ENCODE peak calls at places on chromosomes 4 and X, in six cellular contexts. One of them, this sample, is unnamed. For H3K36me3, the result is how much of the 10 kb centered on the place peaks cover.

GRCh38 chrX:31225819-31226218 is 154.0 kb upstream of the FTHL17 start:
- DNase-seq in lower lobe of right lung: no peak
- DNase-seq in CD8-positive, alpha-beta T cell: no peak
- DNase-seq in tibial artery: no peak
- DNase-seq in astrocyte: no peak
- DNase-seq in neural progenitor cell: no peak
- DNase-seq in this sample: no peak

GRCh38 chrX:43876680-43877079 is 5.6 kb downstream of the MAOB start:
- DNase-seq in lower lobe of right lung: no peak
- DNase-seq in CD8-positive, alpha-beta T cell: no peak
- DNase-seq in tibial artery: no peak
- DNase-seq in astrocyte: no peak
- DNase-seq in neural progenitor cell: no peak
- DNase-seq in this sample: no peak

GRCh38 chrX:102516314-102516936 is at the start of gene TMSB15A:
- DNase-seq in lower lobe of right lung: peak
- DNase-seq in CD8-positive, alpha-beta T cell: peak
- DNase-seq in tibial artery: peak
- DNase-seq in astrocyte: peak
- DNase-seq in neural progenitor cell: peak
- DNase-seq in this sample: peak

GRCh38 chr4:74023709-74024108 is 14.8 kb downstream of the CXCL3 start:
- DNase-seq in lower lobe of right lung: no peak
- DNase-seq in CD8-positive, alpha-beta T cell: no peak
- DNase-seq in tibial artery: no peak
- DNase-seq in astrocyte: no peak
- DNase-seq in neural progenitor cell: no peak
- DNase-seq in this sample: no peak

GRCh38 chr4:25930722-25931354 is 16.8 kb downstream of the SMIM20 start:
- DNase-seq in lower lobe of right lung: no peak
- DNase-seq in CD8-positive, alpha-beta T cell: no peak
- DNase-seq in tibial artery: no peak
- DNase-seq in astrocyte: no peak
- DNase-seq in neural progenitor cell: no peak
- DNase-seq in this sample: no peak

GRCh38 chrX:21996872-21997271 is 35.3 kb upstream of the PHEX start:
- DNase-seq in lower lobe of right lung: no peak
- DNase-seq in CD8-positive, alpha-beta T cell: no peak
- DNase-seq in tibial artery: peak
- DNase-seq in astrocyte: peak
- DNase-seq in neural progenitor cell: no peak
- DNase-seq in this sample: peak

GRCh38 chr4:62881901-62882300 is 1527.3 kb downstream of the TECRL start:
- DNase-seq in lower lobe of right lung: no peak
- DNase-seq in CD8-positive, alpha-beta T cell: no peak
- DNase-seq in tibial artery: no peak
- DNase-seq in astrocyte: peak
- DNase-seq in neural progenitor cell: no peak
- DNase-seq in this sample: peak

GRCh38 chr4:6499241-6499605 is 26.8 kb upstream of the PPP2R2C start:
- DNase-seq in lower lobe of right lung: no peak
- DNase-seq in CD8-positive, alpha-beta T cell: no peak
- DNase-seq in tibial artery: no peak
- DNase-seq in astrocyte: no peak
- DNase-seq in neural progenitor cell: no peak
- DNase-seq in this sample: peak

GRCh38 chrX:118973389-118974087 is 880 bp upstream of the LONRF3 start:
- DNase-seq in lower lobe of right lung: peak
- DNase-seq in CD8-positive, alpha-beta T cell: no peak
- DNase-seq in tibial artery: peak
- DNase-seq in astrocyte: no peak
- DNase-seq in neural progenitor cell: peak
- DNase-seq in this sample: no peak

GRCh38 chrX:126165401-126165720 is 728 bp downstream of the DCAF12L2 start:
- DNase-seq in lower lobe of right lung: no peak
- DNase-seq in CD8-positive, alpha-beta T cell: no peak
- DNase-seq in tibial artery: no peak
- DNase-seq in astrocyte: no peak
- DNase-seq in neural progenitor cell: no peak
- DNase-seq in this sample: no peak

GRCh38 chr4:124121511-124121934 is 591.0 kb downstream of the ANKRD50 start:
- DNase-seq in lower lobe of right lung: no peak
- DNase-seq in CD8-positive, alpha-beta T cell: no peak
- DNase-seq in tibial artery: no peak
- DNase-seq in astrocyte: peak
- DNase-seq in neural progenitor cell: no peak
- DNase-seq in this sample: peak

GRCh38 chr4:158809611-158810486 is 41.0 kb downstream of the FNIP2 start:
- DNase-seq in lower lobe of right lung: no peak
- DNase-seq in CD8-positive, alpha-beta T cell: no peak
- DNase-seq in tibial artery: peak
- DNase-seq in astrocyte: peak
- DNase-seq in neural progenitor cell: no peak
- DNase-seq in this sample: peak

GRCh38 chrX:114584434-114584943 is 603 bp downstream of the HTR2C start:
- DNase-seq in lower lobe of right lung: no peak
- DNase-seq in CD8-positive, alpha-beta T cell: no peak
- DNase-seq in tibial artery: no peak
- DNase-seq in astrocyte: no peak
- DNase-seq in neural progenitor cell: peak
- DNase-seq in this sample: no peak

GRCh38 chr4:338759-339097 is 1.1 kb downstream of the ZNF141 start:
- DNase-seq in lower lobe of right lung: no peak
- DNase-seq in CD8-positive, alpha-beta T cell: no peak
- DNase-seq in tibial artery: no peak
- DNase-seq in astrocyte: no peak
- DNase-seq in neural progenitor cell: peak
- DNase-seq in this sample: no peak

GRCh38 chr4:85152490-85152889 is 186.0 kb upstream of the WDFY3 start:
- DNase-seq in lower lobe of right lung: no peak
- DNase-seq in CD8-positive, alpha-beta T cell: no peak
- DNase-seq in tibial artery: no peak
- DNase-seq in astrocyte: no peak
- DNase-seq in neural progenitor cell: no peak
- DNase-seq in this sample: no peak

GRCh38 chrX:114581528-114582263 is 2.2 kb upstream of the HTR2C start:
- DNase-seq in lower lobe of right lung: no peak
- DNase-seq in CD8-positive, alpha-beta T cell: no peak
- DNase-seq in tibial artery: no peak
- DNase-seq in astrocyte: no peak
- DNase-seq in neural progenitor cell: peak
- DNase-seq in this sample: no peak

GRCh38 chr4:15729910-15730533 is 27.2 kb downstream of the BST1 start:
- DNase-seq in lower lobe of right lung: no peak
- DNase-seq in CD8-positive, alpha-beta T cell: peak
- DNase-seq in tibial artery: no peak
- DNase-seq in astrocyte: peak
- DNase-seq in neural progenitor cell: peak
- DNase-seq in this sample: peak

GRCh38 chr4:115687356-115687755 is 573.9 kb upstream of the NDST4 start:
- DNase-seq in lower lobe of right lung: no peak
- DNase-seq in CD8-positive, alpha-beta T cell: no peak
- DNase-seq in tibial artery: no peak
- DNase-seq in astrocyte: no peak
- DNase-seq in neural progenitor cell: no peak
- DNase-seq in this sample: no peak

GRCh38 chrX:16628954-16629595 is 20.9 kb upstream of the S100G start:
- DNase-seq in lower lobe of right lung: no peak
- DNase-seq in CD8-positive, alpha-beta T cell: no peak
- DNase-seq in tibial artery: no peak
- DNase-seq in astrocyte: peak
- DNase-seq in neural progenitor cell: peak
- DNase-seq in this sample: no peak

GRCh38 chr4:15501941-15502340 is 32.3 kb downstream of the CC2D2A start:
- DNase-seq in lower lobe of right lung: no peak
- DNase-seq in CD8-positive, alpha-beta T cell: no peak
- DNase-seq in tibial artery: no peak
- DNase-seq in astrocyte: no peak
- DNase-seq in neural progenitor cell: no peak
- DNase-seq in this sample: no peak

GRCh38 chr4:54495091-54495490 is 162.7 kb upstream of the KIT start:
- DNase-seq in lower lobe of right lung: no peak
- DNase-seq in CD8-positive, alpha-beta T cell: no peak
- DNase-seq in tibial artery: no peak
- DNase-seq in astrocyte: no peak
- DNase-seq in neural progenitor cell: peak
- DNase-seq in this sample: no peak

GRCh38 chrX:334331-334891 is 15.8 kb upstream of the GTPBP6 start:
- DNase-seq in lower lobe of right lung: peak
- DNase-seq in CD8-positive, alpha-beta T cell: no peak
- DNase-seq in tibial artery: no peak
- DNase-seq in astrocyte: no peak
- DNase-seq in neural progenitor cell: no peak
- DNase-seq in this sample: no peak

GRCh38 chr4:183098080-183098722 is 856 bp upstream of the WWC2 start:
- DNase-seq in lower lobe of right lung: peak
- DNase-seq in CD8-positive, alpha-beta T cell: peak
- DNase-seq in tibial artery: peak
- DNase-seq in astrocyte: no peak
- DNase-seq in neural progenitor cell: peak
- DNase-seq in this sample: no peak

DNA sequence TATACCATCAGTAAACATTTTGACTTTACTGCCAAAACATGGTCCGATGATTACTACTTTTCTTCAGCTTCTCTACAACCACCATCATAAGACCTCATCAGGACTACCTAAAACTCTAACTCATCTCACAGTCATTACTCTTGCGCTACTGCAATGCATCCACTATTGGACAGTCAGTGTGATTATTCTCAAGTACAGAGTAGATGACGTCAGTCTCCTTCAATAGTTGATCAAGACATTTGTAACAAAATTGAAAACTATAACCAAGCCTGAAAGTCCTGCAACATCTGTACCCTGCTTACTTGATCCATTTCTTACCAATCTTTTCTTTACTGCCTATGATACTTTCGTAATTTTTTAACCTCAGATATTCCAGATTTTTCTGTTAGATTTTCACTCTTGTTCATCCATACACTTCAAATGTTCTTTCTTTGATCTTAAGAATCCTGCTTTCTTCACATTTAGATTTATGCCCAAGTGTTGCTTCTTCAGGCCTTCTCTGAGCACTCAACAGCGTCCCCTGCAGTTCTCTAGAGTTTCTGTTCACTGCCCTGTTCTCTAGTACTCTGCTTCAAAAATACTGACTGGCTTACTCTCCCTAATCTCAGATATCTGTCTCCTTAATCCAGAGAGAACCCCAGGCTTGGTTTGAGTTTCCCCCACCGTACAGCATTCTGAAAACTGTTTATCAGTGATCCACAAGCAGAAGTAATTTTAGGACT is 1517.6 kb downstream of the STIM2 start:
- DNase-seq in lower lobe of right lung: no peak
- DNase-seq in CD8-positive, alpha-beta T cell: no peak
- DNase-seq in tibial artery: no peak
- DNase-seq in astrocyte: no peak
- DNase-seq in neural progenitor cell: peak
- DNase-seq in this sample: no peak
- TF ChIP-seq CTCF in lower lobe of right lung: no peak
- TF ChIP-seq CTCF in CD8-positive, alpha-beta T cell: no peak
- TF ChIP-seq CTCF in tibial artery: no peak
- TF ChIP-seq CTCF in astrocyte: no peak
- TF ChIP-seq CTCF in neural progenitor cell: peak
- TF ChIP-seq CTCF in this sample: no peak

GRCh38 chr4:17166954-17167353 is 268.5 kb upstream of the LDB2 start:
- DNase-seq in lower lobe of right lung: no peak
- DNase-seq in CD8-positive, alpha-beta T cell: no peak
- DNase-seq in tibial artery: peak
- DNase-seq in astrocyte: peak
- DNase-seq in neural progenitor cell: no peak
- DNase-seq in this sample: no peak
- H3K4me3 ChIP-seq in lower lobe of right lung: no peak
- H3K4me3 ChIP-seq in CD8-positive, alpha-beta T cell: no peak
- H3K4me3 ChIP-seq in tibial artery: no peak
- H3K4me3 ChIP-seq in astrocyte: no peak
- H3K4me3 ChIP-seq in neural progenitor cell: no peak
- H3K4me3 ChIP-seq in this sample: no peak

GRCh38 chr4:138233313-138233712 is 8.8 kb downstream of the SLC7A11 start:
- DNase-seq in lower lobe of right lung: no peak
- DNase-seq in CD8-positive, alpha-beta T cell: no peak
- DNase-seq in tibial artery: no peak
- DNase-seq in astrocyte: no peak
- DNase-seq in neural progenitor cell: no peak
- DNase-seq in this sample: no peak

GRCh38 chr4:138234254-138234653 is 7.9 kb downstream of the SLC7A11 start:
- DNase-seq in lower lobe of right lung: no peak
- DNase-seq in CD8-positive, alpha-beta T cell: no peak
- DNase-seq in tibial artery: no peak
- DNase-seq in astrocyte: no peak
- DNase-seq in neural progenitor cell: no peak
- DNase-seq in this sample: no peak

GRCh38 chr4:138232364-138232763 is 9.8 kb downstream of the SLC7A11 start:
- DNase-seq in lower lobe of right lung: no peak
- DNase-seq in CD8-positive, alpha-beta T cell: no peak
- DNase-seq in tibial artery: no peak
- DNase-seq in astrocyte: no peak
- DNase-seq in neural progenitor cell: no peak
- DNase-seq in this sample: no peak

GRCh38 chr4:138226351-138226750 is 15.8 kb downstream of the SLC7A11 start:
- DNase-seq in lower lobe of right lung: no peak
- DNase-seq in CD8-positive, alpha-beta T cell: no peak
- DNase-seq in tibial artery: no peak
- DNase-seq in astrocyte: no peak
- DNase-seq in neural progenitor cell: no peak
- DNase-seq in this sample: no peak

DNA sequence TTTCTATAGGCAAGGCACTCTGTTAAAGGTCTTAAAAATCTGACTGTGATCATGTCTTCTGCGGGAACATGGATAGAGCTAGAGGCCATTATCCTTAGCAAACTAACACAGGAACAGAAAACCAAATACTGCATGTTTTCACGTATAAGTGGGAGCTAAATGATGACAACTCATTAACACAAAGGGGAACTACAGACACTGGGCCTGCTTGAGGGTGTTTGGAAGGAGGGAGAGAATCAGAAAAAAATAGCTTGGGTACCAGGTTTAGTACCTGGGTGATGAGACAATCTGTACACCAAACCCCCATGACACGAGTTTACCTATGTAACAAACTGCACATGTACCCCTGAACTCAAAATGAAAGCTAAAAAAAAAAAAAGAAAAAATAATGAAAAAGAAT is 12.1 kb downstream of the SLC7A11 start:
- DNase-seq in lower lobe of right lung: no peak
- DNase-seq in CD8-positive, alpha-beta T cell: no peak
- DNase-seq in tibial artery: no peak
- DNase-seq in astrocyte: no peak
- DNase-seq in neural progenitor cell: no peak
- DNase-seq in this sample: no peak
- H3K36me3 ChIP-seq in lower lobe of right lung: under half
- H3K36me3 ChIP-seq in CD8-positive, alpha-beta T cell: under half
- H3K36me3 ChIP-seq in tibial artery: under half
- H3K36me3 ChIP-seq in astrocyte: under half
- H3K36me3 ChIP-seq in neural progenitor cell: under half
- H3K36me3 ChIP-seq in this sample: under half

DNA sequence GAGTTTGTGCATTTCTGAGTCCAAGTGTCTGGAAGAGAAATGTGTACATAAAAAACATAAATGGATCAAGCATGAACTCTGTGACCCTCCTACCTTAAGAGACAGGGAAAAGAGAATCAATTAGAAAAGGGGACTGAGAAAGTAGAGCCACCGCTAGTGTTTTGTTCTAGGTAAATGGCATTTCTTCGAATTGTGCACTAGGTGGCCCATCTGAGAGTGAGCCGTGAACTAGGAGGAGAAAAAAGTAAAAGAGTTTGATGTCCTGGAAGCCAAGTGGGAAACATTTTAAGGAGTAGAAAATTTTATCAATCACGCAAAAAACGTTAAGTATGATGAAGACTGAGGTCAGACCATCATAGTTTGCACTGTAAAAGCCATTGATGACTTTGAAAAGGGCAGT is 55.1 kb downstream of the NAF1 start:
- DNase-seq in lower lobe of right lung: no peak
- DNase-seq in CD8-positive, alpha-beta T cell: no peak
- DNase-seq in tibial artery: no peak
- DNase-seq in astrocyte: no peak
- DNase-seq in neural progenitor cell: peak
- DNase-seq in this sample: peak
- TF ChIP-seq CTCF in lower lobe of right lung: no peak
- TF ChIP-seq CTCF in CD8-positive, alpha-beta T cell: no peak
- TF ChIP-seq CTCF in tibial artery: peak
- TF ChIP-seq CTCF in astrocyte: peak
- TF ChIP-seq CTCF in neural progenitor cell: peak
- TF ChIP-seq CTCF in this sample: peak